ENCODE peak calls at places on chromosomes 2 and 18, in ten cellular contexts. I is stimulated activated CD4-positive, alpha-beta T cell treated with anti-CD3 and anti-CD28 coated beads, Interleukin-12 subunit alpha, Interleukin-12 subunit beta, amount 100 ng/mL, for 4 hours; H is bronchial epithelial cell; C is Peyer's patch; Y is small intestine; A is prostate gland; Z is IMR-90; F is tibial artery; P is LoVo; D is H4. K is an unnamed sample.

GRCh38 chr18:79405019-79405780 is 9.5 kb downstream of the NFATC1 start:
- DNase-seq in D (no peak), H (no peak), A (no peak), Y (no peak), F (no peak), P (no peak), Z (no peak), I (peak), C (peak), K (no peak)

GRCh38 chr2:176114120-176114929 is 2.3 kb upstream of the HOXD10 start:
- DNase-seq in H (no peak), Z (no peak), C (no peak), Y (no peak), A (no peak), P (no peak), I (no peak), F (no peak), D (no peak), K (no peak)

GRCh38 chr2:181389524-181389923 is 67.7 kb upstream of the ITGA4 start:
- DNase-seq in A (no peak), I (no peak), D (no peak), P (no peak), C (no peak), H (peak), F (no peak), Y (no peak), Z (no peak), K (no peak)

GRCh38 chr2:30655660-30656059 is 151.6 kb downstream of the CAPN13 start:
- DNase-seq in Z (peak), F (no peak), P (no peak), C (no peak), I (no peak), A (no peak), H (no peak), D (no peak), Y (no peak), K (no peak)

GRCh38 chr2:236748801-236749200 is 179.2 kb downstream of the ACKR3 start:
- DNase-seq in I (no peak), H (no peak), Y (no peak), C (no peak), P (no peak), D (peak), F (peak), A (no peak), Z (no peak), K (peak)

GRCh38 chr2:195602687-195603086 is 54.3 kb upstream of the SLC39A10 start:
- DNase-seq in A (no peak), H (no peak), C (no peak), Y (no peak), Z (no peak), D (no peak), F (no peak), P (no peak), I (no peak), K (no peak)

GRCh38 chr2:201882353-201883095 is 76.2 kb downstream of the CDK15 start:
- DNase-seq in Z (peak), D (peak), Y (peak), I (no peak), H (no peak), A (no peak), C (peak), P (no peak), F (no peak), K (no peak)

GRCh38 chr2:138365581-138365980 is 136.0 kb upstream of the SPOPL start:
- DNase-seq in A (no peak), Y (no peak), D (no peak), Z (no peak), F (no peak), I (no peak), P (no peak), H (no peak), C (no peak), K (no peak)

GRCh38 chr18:70464343-70465114 is 175.7 kb downstream of the SOCS6 start:
- DNase-seq in I (peak), Y (peak), P (peak), Z (peak), A (peak), C (peak), H (peak), D (peak), F (peak), K (peak)

GRCh38 chr18:59821983-59822382 is 77.8 kb upstream of the PMAIP1 start:
- DNase-seq in F (no peak), Z (peak), Y (no peak), I (no peak), A (no peak), P (no peak), D (no peak), C (no peak), H (no peak), K (no peak)

GRCh38 chr2:27752551-27753237 is 18.8 kb upstream of the MRPL33 start:
- DNase-seq in D (no peak), Z (no peak), Y (peak), I (no peak), A (peak), C (no peak), F (no peak), H (peak), P (peak), K (peak)

GRCh38 chr2:164388511-164388910 is 232.8 kb downstream of the GRB14 start:
- DNase-seq in D (peak), Y (no peak), F (no peak), A (no peak), P (no peak), C (no peak), I (no peak), Z (peak), H (peak), K (no peak)

GRCh38 chr18:48709371-48709770 is 170.5 kb downstream of the CTIF start:
- DNase-seq in Z (no peak), Y (no peak), F (no peak), I (no peak), C (no peak), H (no peak), D (no peak), P (no peak), A (no peak), K (no peak)

GRCh38 chr2:195404650-195405049 is 252.4 kb upstream of the SLC39A10 start:
- DNase-seq in I (no peak), F (no peak), Z (no peak), A (no peak), P (no peak), H (no peak), C (no peak), D (no peak), Y (no peak), K (no peak)

GRCh38 chr2:8412082-8412481 is 269.8 kb upstream of the ID2 start:
- DNase-seq in P (peak), Z (no peak), F (no peak), H (no peak), D (no peak), C (no peak), Y (peak), A (no peak), I (no peak), K (peak)

GRCh38 chr2:47076586-47077441 is 78.3 kb downstream of the STPG4 start:
- DNase-seq in P (peak), A (no peak), Z (peak), C (no peak), Y (peak), I (no peak), F (peak), D (peak), H (peak), K (no peak)

GRCh38 chr18:45254683-45255082 is 360.6 kb upstream of the SLC14A2 start:
- DNase-seq in Z (no peak), H (peak), P (no peak), Y (no peak), F (peak), D (peak), A (no peak), I (no peak), C (no peak), K (no peak)

GRCh38 chr2:113886479-113887383 is 3.2 kb upstream of the ACTR3 start:
- DNase-seq in F (no peak), A (peak), Y (no peak), C (peak), P (no peak), I (no peak), H (peak), D (peak), Z (peak), K (peak)

GRCh38 chr18:27769152-27769551 is 407.8 kb downstream of the CDH2 start:
- DNase-seq in Z (no peak), C (no peak), A (no peak), F (no peak), D (no peak), I (no peak), Y (no peak), P (no peak), H (no peak), K (no peak)

GRCh38 chr18:9058426-9058825 is 44.1 kb upstream of the NDUFV2 start:
- DNase-seq in A (no peak), Z (no peak), P (no peak), C (no peak), Y (no peak), I (no peak), H (no peak), F (no peak), D (no peak), K (no peak)